ENCODE peak calls at places on chromosomes 11 and 22, in six cellular contexts. G, N, C, I, U and L are unnamed samples.

GRCh38 chr11:107996025-107996776 is 12.5 kb upstream of the CUL5 start:
- DNase-seq in G (no peak), N (no peak), C (no peak), I (no peak), U (no peak), L (no peak)

GRCh38 chr11:119567667-119568582 is 145.0 kb upstream of the THY1 start:
- DNase-seq in G (peak; percentile 80), N (peak; percentile 91), C (no peak), I (peak; percentile 16), U (peak; percentile 56), L (no peak)

GRCh38 chr11:3092603-3093141 is 35.4 kb upstream of the CARS1 start:
- DNase-seq in G (no peak), N (no peak), C (no peak), I (no peak), U (no peak), L (no peak)

GRCh38 chr11:107769189-107769588 is 57.3 kb upstream of the SLN start:
- DNase-seq in G (peak; percentile 89), N (peak; percentile 91), C (no peak), I (no peak), U (no peak), L (no peak)

GRCh38 chr11:123202723-123203122 is 7.7 kb upstream of the CLMP start:
- DNase-seq in G (no peak), N (no peak), C (no peak), I (no peak), U (no peak), L (no peak)

GRCh38 chr11:35593143-35593542 is 25.1 kb upstream of the FJX1 start:
- DNase-seq in G (peak; percentile 94), N (peak; percentile 87), C (no peak), I (peak; percentile 3), U (no peak), L (no peak)

GRCh38 chr11:119155733-119156492 is 7.1 kb downstream of the ABCG4 start:
- DNase-seq in G (no peak), N (peak; percentile 36), C (peak; percentile 45), I (peak; percentile 67), U (no peak), L (no peak)

GRCh38 chr11:22516136-22516535 is 109.5 kb downstream of the FANCF start:
- DNase-seq in G (no peak), N (no peak), C (no peak), I (no peak), U (no peak), L (no peak)

GRCh38 chr11:115162919-115163318 is 341.3 kb downstream of the CADM1 start:
- DNase-seq in G (no peak), N (no peak), C (no peak), I (no peak), U (no peak), L (no peak)

GRCh38 chr11:70128435-70128906 is 50.4 kb downstream of the ANO1 start:
- DNase-seq in G (peak; percentile 59), N (peak; percentile 62), C (no peak), I (peak; percentile 49), U (no peak), L (no peak)

GRCh38 chr11:34213366-34213765 is 107.9 kb downstream of the NAT10 start:
- DNase-seq in G (peak; percentile 53), N (peak; percentile 69), C (no peak), I (no peak), U (no peak), L (no peak)

GRCh38 chr11:126914166-126914565 is 86.4 kb downstream of the KIRREL3 start:
- DNase-seq in G (no peak), N (no peak), C (no peak), I (no peak), U (no peak), L (no peak)

GRCh38 chr11:61718046-61718531 is 34.3 kb upstream of the MYRF start:
- DNase-seq in G (no peak), N (no peak), C (no peak), I (no peak), U (no peak), L (no peak)

GRCh38 chr11:13972033-13972910 is 9.7 kb downstream of the SPON1 start:
- DNase-seq in G (peak; percentile 66), N (no peak), C (no peak), I (no peak), U (no peak), L (no peak)

GRCh38 chr11:6703247-6704063 is 20.3 kb upstream of the MRPL17 start:
- DNase-seq in G (peak; percentile 58), N (peak; percentile 76), C (peak; percentile 42), I (peak; percentile 78), U (no peak), L (peak; percentile 58)

GRCh38 chr11:113147249-113147648 is 167.1 kb upstream of the TTC12 start:
- DNase-seq in G (no peak), N (no peak), C (no peak), I (peak; percentile 44), U (no peak), L (no peak)

GRCh38 chr22:37910863-37911262 is 4.8 kb downstream of the MICALL1 start:
- DNase-seq in G (no peak), N (no peak), C (no peak), I (no peak), U (no peak), L (no peak)

GRCh38 chr11:537622-538430 is 499 bp downstream of the LRRC56 start:
- DNase-seq in G (no peak), N (no peak), C (no peak), I (no peak), U (no peak), L (no peak)

GRCh38 chr11:111733009-111733408 is 33.2 kb downstream of the PPP2R1B start:
- DNase-seq in G (peak; percentile 89), N (no peak), C (no peak), I (no peak), U (no peak), L (no peak)

GRCh38 chr11:115201121-115201792 is 303.0 kb downstream of the CADM1 start:
- DNase-seq in G (peak; percentile 99), N (no peak), C (no peak), I (no peak), U (no peak), L (no peak)

GRCh38 chr11:77580712-77581337 is 8.9 kb upstream of the AQP11 start:
- DNase-seq in G (peak; percentile 16), N (peak; percentile 55), C (peak; percentile 68), I (peak; percentile 84), U (no peak), L (peak; percentile 45)

DNA sequence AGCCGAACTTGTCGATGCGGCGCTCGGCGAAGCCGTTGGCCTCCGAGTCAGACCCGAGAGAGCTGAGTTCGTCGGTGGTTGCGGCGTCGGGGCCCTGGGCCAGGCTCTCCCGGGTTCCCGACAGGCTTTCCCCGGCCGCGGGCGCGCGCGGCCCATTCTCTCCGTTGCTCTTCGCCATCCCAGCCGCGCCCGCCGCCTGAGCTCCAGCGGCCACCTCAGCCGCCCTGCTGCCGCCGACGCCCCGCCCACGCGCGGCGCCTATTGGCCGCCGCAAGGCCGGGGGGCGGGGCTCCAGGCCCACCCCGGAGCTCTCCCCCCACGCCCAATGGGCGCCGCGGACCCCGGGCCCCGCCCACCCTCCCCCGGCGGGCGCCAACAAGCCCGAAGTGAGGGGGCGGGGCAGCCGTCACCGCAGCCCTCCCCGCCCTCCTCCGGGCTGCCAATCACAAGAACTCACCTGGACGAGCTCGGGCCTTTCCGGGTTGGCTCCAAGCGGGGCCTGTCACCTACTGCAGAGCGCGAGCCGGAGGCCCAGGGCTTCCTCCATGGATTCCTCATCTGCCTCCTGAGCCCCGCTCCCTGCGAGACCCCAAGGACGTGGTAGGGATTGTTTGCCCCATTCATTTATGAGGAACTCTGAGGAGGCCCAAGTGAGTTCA is at the start of gene TBC1D10A:
- DNase-seq in G (peak; percentile 87), N (peak; percentile 92), C (peak; percentile 96), I (peak; percentile 99), U (peak; percentile 63), L (peak; percentile 93)
- H2AFZ ChIP-seq in G (peak within 1 kb of the TSS; percentile 74), N (peak within 1 kb of the TSS; percentile 81), C (peak within 1 kb of the TSS; percentile 40), I (peak within 1 kb of the TSS; percentile 93), U (peak within 1 kb of the TSS; percentile 75), L (peak within 1 kb of the TSS; percentile 89)

GRCh38 chr11:7965386-7965785 is at the start of gene NLRP10:
- DNase-seq in G (peak; percentile 86), N (peak; percentile 85), C (no peak), I (no peak), U (no peak), L (no peak)

GRCh38 chr11:7964261-7964660 is 986 bp downstream of the NLRP10 start:
- DNase-seq in G (no peak), N (no peak), C (peak; percentile 57), I (no peak), U (no peak), L (no peak)

GRCh38 chr11:7967826-7968225 is 2.6 kb upstream of the NLRP10 start:
- DNase-seq in G (peak; percentile 8), N (no peak), C (no peak), I (no peak), U (no peak), L (no peak)

GRCh38 chr11:7967097-7967496 is 1.9 kb upstream of the NLRP10 start:
- DNase-seq in G (peak; percentile 71), N (peak; percentile 63), C (no peak), I (no peak), U (no peak), L (no peak)

DNA sequence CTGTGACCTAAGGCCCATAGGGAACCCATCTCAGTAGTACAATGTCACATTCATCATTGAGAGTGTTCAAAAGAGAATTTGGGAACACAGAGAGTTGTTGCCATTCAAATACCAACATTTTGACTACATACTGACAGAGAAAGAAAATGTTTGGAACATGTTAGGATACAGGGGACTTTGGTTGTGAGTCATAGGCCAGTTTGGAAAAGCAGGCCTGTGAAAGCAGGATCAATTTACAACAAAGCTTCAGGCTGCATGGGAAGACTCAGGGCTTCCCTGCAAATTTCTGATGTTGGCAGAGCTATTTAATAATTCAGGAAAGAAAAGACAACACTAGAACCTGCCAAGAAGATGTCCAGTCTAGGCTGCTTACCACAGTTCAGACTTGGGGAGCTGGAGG is 374 bp downstream of the NLRP10 start:
- DNase-seq in G (peak; percentile 75), N (peak; percentile 70), C (no peak), I (no peak), U (no peak), L (no peak)
- H3K4me2 ChIP-seq in G (peak overlapping the region; percentile 44), N (peak overlapping the region; percentile 68), C (peak overlapping the region; percentile 69), I (no peak overlapping the region), U (no peak overlapping the region), L (no peak overlapping the region)

GRCh38 chr22:29268511-29269229 is 602 bp downstream of the EWSR1 start:
- DNase-seq in G (peak; percentile 70), N (peak; percentile 31), C (peak; percentile 50), I (peak; percentile 48), U (no peak), L (no peak)
- H3K27ac ChIP-seq in G (peak overlapping the region; percentile 100), N (peak overlapping the region; percentile 97), C (peak overlapping the region; percentile 75), I (peak overlapping the region; percentile 100), U (peak overlapping the region; percentile 100), L (peak overlapping the region; percentile 100)

DNA sequence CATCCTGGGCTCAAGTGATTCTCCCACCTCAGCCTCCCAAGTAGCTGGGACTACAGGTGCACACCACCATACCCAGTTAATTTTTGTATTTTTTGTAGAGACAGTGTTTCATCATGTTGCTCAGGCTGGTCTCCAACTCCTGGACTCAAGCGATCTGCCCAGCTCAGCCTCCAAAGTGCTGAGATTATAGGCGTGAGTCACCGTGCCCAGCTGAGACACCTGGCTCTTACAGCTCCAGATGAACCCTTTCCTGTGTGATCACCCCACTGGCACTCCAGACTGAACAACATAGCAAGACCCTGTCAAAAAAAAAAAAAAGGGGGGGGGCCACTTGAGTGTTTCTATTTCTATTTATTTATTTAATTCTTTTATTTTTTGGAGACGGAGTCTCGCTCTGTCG is 1.0 kb upstream of the ADSL start:
- DNase-seq in G (peak; percentile 52), N (peak; percentile 54), C (peak; percentile 30), I (no peak), U (no peak), L (peak; percentile 29)
- H2AFZ ChIP-seq in G (no peak overlapping the region), N (no peak overlapping the region), C (no peak overlapping the region), I (no peak overlapping the region), U (no peak overlapping the region), L (no peak overlapping the region)

GRCh38 chr11:65429724-65430405 is 7.3 kb downstream of the NEAT1 start:
- DNase-seq in G (peak; percentile 79), N (peak; percentile 37), C (peak; percentile 70), I (peak; percentile 50), U (no peak), L (peak; percentile 70)
- H3K4me2 ChIP-seq in G (peak overlapping the region; percentile 76), N (peak overlapping the region; percentile 30), C (peak overlapping the region; percentile 91), I (peak overlapping the region; percentile 0), U (peak overlapping the region; percentile 100), L (peak overlapping the region; percentile 86)